ENCODE peak calls at places on chromosomes 12 and 14, in six cellular contexts. One of them, this sample, is unnamed.

GRCh38 chr14:38524636-38525403 is 268.9 kb upstream of the CLEC14A start:
- DNase-seq in NB4: no peak
- DNase-seq in activated T-helper 2 cell treated with anti-CD3 and anti-CD28 coated beads, Interferon-gamma antibody, Interleukin-2, Interleukin-4, amounts not matched to agents 10 μg/mL and 5 μg/mL and 100 μg/mL, durations not matched to agents 14 hours and 24 hours and 36 hours: no peak
- DNase-seq in NCI-H510A treated with DMSO at 0.1 percent for 48 hours: no peak
- DNase-seq in mesenteric fat pad: no peak
- DNase-seq in stimulated activated CD4-positive, alpha-beta T cell treated with anti-CD3 and anti-CD28 coated beads, Interleukin-4, amount 100 ng/mL, for 4 hours: no peak
- DNase-seq in this sample: no peak

GRCh38 chr12:26238341-26239126 is 43.2 kb downstream of the SSPN start:
- DNase-seq in NB4: no peak
- DNase-seq in activated T-helper 2 cell treated with anti-CD3 and anti-CD28 coated beads, Interferon-gamma antibody, Interleukin-2, Interleukin-4, amounts not matched to agents 10 μg/mL and 5 μg/mL and 100 μg/mL, durations not matched to agents 14 hours and 24 hours and 36 hours: no peak
- DNase-seq in NCI-H510A treated with DMSO at 0.1 percent for 48 hours: no peak
- DNase-seq in mesenteric fat pad: no peak
- DNase-seq in stimulated activated CD4-positive, alpha-beta T cell treated with anti-CD3 and anti-CD28 coated beads, Interleukin-4, amount 100 ng/mL, for 4 hours: no peak
- DNase-seq in this sample: no peak

GRCh38 chr12:129459886-129460285 is 443.9 kb downstream of the TMEM132D start:
- DNase-seq in NB4: no peak
- DNase-seq in activated T-helper 2 cell treated with anti-CD3 and anti-CD28 coated beads, Interferon-gamma antibody, Interleukin-2, Interleukin-4, amounts not matched to agents 10 μg/mL and 5 μg/mL and 100 μg/mL, durations not matched to agents 14 hours and 24 hours and 36 hours: no peak
- DNase-seq in NCI-H510A treated with DMSO at 0.1 percent for 48 hours: no peak
- DNase-seq in mesenteric fat pad: no peak
- DNase-seq in stimulated activated CD4-positive, alpha-beta T cell treated with anti-CD3 and anti-CD28 coated beads, Interleukin-4, amount 100 ng/mL, for 4 hours: no peak
- DNase-seq in this sample: no peak

GRCh38 chr14:98984027-98984718 is 287.8 kb downstream of the BCL11B start:
- DNase-seq in NB4: no peak
- DNase-seq in activated T-helper 2 cell treated with anti-CD3 and anti-CD28 coated beads, Interferon-gamma antibody, Interleukin-2, Interleukin-4, amounts not matched to agents 10 μg/mL and 5 μg/mL and 100 μg/mL, durations not matched to agents 14 hours and 24 hours and 36 hours: no peak
- DNase-seq in NCI-H510A treated with DMSO at 0.1 percent for 48 hours: no peak
- DNase-seq in mesenteric fat pad: no peak
- DNase-seq in stimulated activated CD4-positive, alpha-beta T cell treated with anti-CD3 and anti-CD28 coated beads, Interleukin-4, amount 100 ng/mL, for 4 hours: no peak
- DNase-seq in this sample: no peak

GRCh38 chr12:25266522-25266921 is 15.8 kb upstream of the KRAS start:
- DNase-seq in NB4: no peak
- DNase-seq in activated T-helper 2 cell treated with anti-CD3 and anti-CD28 coated beads, Interferon-gamma antibody, Interleukin-2, Interleukin-4, amounts not matched to agents 10 μg/mL and 5 μg/mL and 100 μg/mL, durations not matched to agents 14 hours and 24 hours and 36 hours: no peak
- DNase-seq in NCI-H510A treated with DMSO at 0.1 percent for 48 hours: no peak
- DNase-seq in mesenteric fat pad: no peak
- DNase-seq in stimulated activated CD4-positive, alpha-beta T cell treated with anti-CD3 and anti-CD28 coated beads, Interleukin-4, amount 100 ng/mL, for 4 hours: no peak
- DNase-seq in this sample: no peak

GRCh38 chr14:51094282-51094821 is 553 bp downstream of the TRIM9 start:
- DNase-seq in NB4: peak
- DNase-seq in activated T-helper 2 cell treated with anti-CD3 and anti-CD28 coated beads, Interferon-gamma antibody, Interleukin-2, Interleukin-4, amounts not matched to agents 10 μg/mL and 5 μg/mL and 100 μg/mL, durations not matched to agents 14 hours and 24 hours and 36 hours: peak
- DNase-seq in NCI-H510A treated with DMSO at 0.1 percent for 48 hours: peak
- DNase-seq in mesenteric fat pad: no peak
- DNase-seq in stimulated activated CD4-positive, alpha-beta T cell treated with anti-CD3 and anti-CD28 coated beads, Interleukin-4, amount 100 ng/mL, for 4 hours: no peak
- DNase-seq in this sample: no peak

GRCh38 chr12:123660328-123660727 is 10.6 kb upstream of the TCTN2 start:
- DNase-seq in NB4: no peak
- DNase-seq in activated T-helper 2 cell treated with anti-CD3 and anti-CD28 coated beads, Interferon-gamma antibody, Interleukin-2, Interleukin-4, amounts not matched to agents 10 μg/mL and 5 μg/mL and 100 μg/mL, durations not matched to agents 14 hours and 24 hours and 36 hours: no peak
- DNase-seq in NCI-H510A treated with DMSO at 0.1 percent for 48 hours: no peak
- DNase-seq in mesenteric fat pad: no peak
- DNase-seq in stimulated activated CD4-positive, alpha-beta T cell treated with anti-CD3 and anti-CD28 coated beads, Interleukin-4, amount 100 ng/mL, for 4 hours: no peak
- DNase-seq in this sample: no peak

GRCh38 chr14:59342516-59343484 is 122.4 kb downstream of the GPR135 start:
- DNase-seq in NB4: no peak
- DNase-seq in activated T-helper 2 cell treated with anti-CD3 and anti-CD28 coated beads, Interferon-gamma antibody, Interleukin-2, Interleukin-4, amounts not matched to agents 10 μg/mL and 5 μg/mL and 100 μg/mL, durations not matched to agents 14 hours and 24 hours and 36 hours: no peak
- DNase-seq in NCI-H510A treated with DMSO at 0.1 percent for 48 hours: no peak
- DNase-seq in mesenteric fat pad: no peak
- DNase-seq in stimulated activated CD4-positive, alpha-beta T cell treated with anti-CD3 and anti-CD28 coated beads, Interleukin-4, amount 100 ng/mL, for 4 hours: no peak
- DNase-seq in this sample: no peak

GRCh38 chr12:104669851-104670337 is 213.1 kb downstream of the CHST11 start:
- DNase-seq in NB4: peak
- DNase-seq in activated T-helper 2 cell treated with anti-CD3 and anti-CD28 coated beads, Interferon-gamma antibody, Interleukin-2, Interleukin-4, amounts not matched to agents 10 μg/mL and 5 μg/mL and 100 μg/mL, durations not matched to agents 14 hours and 24 hours and 36 hours: peak
- DNase-seq in NCI-H510A treated with DMSO at 0.1 percent for 48 hours: no peak
- DNase-seq in mesenteric fat pad: peak
- DNase-seq in stimulated activated CD4-positive, alpha-beta T cell treated with anti-CD3 and anti-CD28 coated beads, Interleukin-4, amount 100 ng/mL, for 4 hours: no peak
- DNase-seq in this sample: peak

GRCh38 chr12:3489057-3489456 is 1.9 kb upstream of the PRMT8 start:
- DNase-seq in NB4: no peak
- DNase-seq in activated T-helper 2 cell treated with anti-CD3 and anti-CD28 coated beads, Interferon-gamma antibody, Interleukin-2, Interleukin-4, amounts not matched to agents 10 μg/mL and 5 μg/mL and 100 μg/mL, durations not matched to agents 14 hours and 24 hours and 36 hours: no peak
- DNase-seq in NCI-H510A treated with DMSO at 0.1 percent for 48 hours: no peak
- DNase-seq in mesenteric fat pad: no peak
- DNase-seq in stimulated activated CD4-positive, alpha-beta T cell treated with anti-CD3 and anti-CD28 coated beads, Interleukin-4, amount 100 ng/mL, for 4 hours: no peak
- DNase-seq in this sample: no peak

GRCh38 chr12:120846721-120847120 is 57.4 kb downstream of the SPPL3 start:
- DNase-seq in NB4: no peak
- DNase-seq in activated T-helper 2 cell treated with anti-CD3 and anti-CD28 coated beads, Interferon-gamma antibody, Interleukin-2, Interleukin-4, amounts not matched to agents 10 μg/mL and 5 μg/mL and 100 μg/mL, durations not matched to agents 14 hours and 24 hours and 36 hours: no peak
- DNase-seq in NCI-H510A treated with DMSO at 0.1 percent for 48 hours: no peak
- DNase-seq in mesenteric fat pad: no peak
- DNase-seq in stimulated activated CD4-positive, alpha-beta T cell treated with anti-CD3 and anti-CD28 coated beads, Interleukin-4, amount 100 ng/mL, for 4 hours: no peak
- DNase-seq in this sample: no peak

GRCh38 chr12:124663771-124664366 is 96.5 kb upstream of the NCOR2 start:
- DNase-seq in NB4: no peak
- DNase-seq in activated T-helper 2 cell treated with anti-CD3 and anti-CD28 coated beads, Interferon-gamma antibody, Interleukin-2, Interleukin-4, amounts not matched to agents 10 μg/mL and 5 μg/mL and 100 μg/mL, durations not matched to agents 14 hours and 24 hours and 36 hours: no peak
- DNase-seq in NCI-H510A treated with DMSO at 0.1 percent for 48 hours: no peak
- DNase-seq in mesenteric fat pad: no peak
- DNase-seq in stimulated activated CD4-positive, alpha-beta T cell treated with anti-CD3 and anti-CD28 coated beads, Interleukin-4, amount 100 ng/mL, for 4 hours: no peak
- DNase-seq in this sample: no peak